ENCODE peak calls at places on chromosomes 1 and 21, in five cellular contexts. One of them, this sample, is unnamed.

GRCh38 chr1:68120136-68120791 is 69.8 kb upstream of the DIRAS3 start:
- DNase-seq in fibroblast of lung: peak; percentile 91
- DNase-seq in PC-3: peak; percentile 89
- DNase-seq in iPS DF 6.9: peak; percentile 67
- DNase-seq in right cardiac atrium: no peak
- DNase-seq in this sample: peak; percentile 61

GRCh38 chr1:103783944-103784377 is 34.3 kb downstream of the AMY1C start:
- DNase-seq in right cardiac atrium: no peak
- DNase-seq in iPS DF 6.9: no peak
- DNase-seq in fibroblast of lung: no peak
- DNase-seq in PC-3: no peak
- DNase-seq in this sample: no peak

GRCh38 chr1:149914545-149914944 is 3.1 kb downstream of the SV2A start:
- DNase-seq in fibroblast of lung: no peak
- DNase-seq in right cardiac atrium: no peak
- DNase-seq in iPS DF 6.9: no peak
- DNase-seq in PC-3: no peak
- DNase-seq in this sample: no peak

GRCh38 chr21:34517491-34518245 is 5.7 kb upstream of the KCNE1 start:
- DNase-seq in fibroblast of lung: no peak
- DNase-seq in iPS DF 6.9: no peak
- DNase-seq in right cardiac atrium: no peak
- DNase-seq in PC-3: peak; percentile 25
- DNase-seq in this sample: no peak

GRCh38 chr1:219882116-219882515 is 46.2 kb downstream of the SLC30A10 start:
- DNase-seq in iPS DF 6.9: no peak
- DNase-seq in right cardiac atrium: no peak
- DNase-seq in PC-3: no peak
- DNase-seq in fibroblast of lung: no peak
- DNase-seq in this sample: no peak

GRCh38 chr1:196449459-196449858 is 158.8 kb downstream of the KCNT2 start:
- DNase-seq in fibroblast of lung: peak; percentile 23
- DNase-seq in right cardiac atrium: no peak
- DNase-seq in PC-3: no peak
- DNase-seq in iPS DF 6.9: no peak
- DNase-seq in this sample: no peak

GRCh38 chr1:113046569-113046968 is 26.4 kb upstream of the LRIG2 start:
- DNase-seq in PC-3: no peak
- DNase-seq in iPS DF 6.9: no peak
- DNase-seq in fibroblast of lung: no peak
- DNase-seq in right cardiac atrium: no peak
- DNase-seq in this sample: no peak

GRCh38 chr1:41282679-41283317 is 40.7 kb upstream of the SCMH1 start:
- DNase-seq in right cardiac atrium: peak; percentile 37
- DNase-seq in fibroblast of lung: peak; percentile 15
- DNase-seq in iPS DF 6.9: no peak
- DNase-seq in PC-3: peak; percentile 48
- DNase-seq in this sample: no peak

GRCh38 chr1:4029376-4029775 is 129.3 kb upstream of the C1orf174 start:
- DNase-seq in fibroblast of lung: no peak
- DNase-seq in PC-3: no peak
- DNase-seq in right cardiac atrium: no peak
- DNase-seq in iPS DF 6.9: no peak
- DNase-seq in this sample: no peak

GRCh38 chr1:24149854-24150227 is 6.9 kb upstream of the IL22RA1 start:
- DNase-seq in right cardiac atrium: peak; percentile 69
- DNase-seq in fibroblast of lung: peak; percentile 47
- DNase-seq in PC-3: peak; percentile 87
- DNase-seq in iPS DF 6.9: no peak
- DNase-seq in this sample: peak; percentile 70

GRCh38 chr1:220874201-220874655 is 5.0 kb upstream of the HLX start:
- DNase-seq in PC-3: peak; percentile 72
- DNase-seq in iPS DF 6.9: no peak
- DNase-seq in fibroblast of lung: peak; percentile 70
- DNase-seq in right cardiac atrium: peak; percentile 49
- DNase-seq in this sample: no peak

GRCh38 chr1:234768569-234769283 is 158.7 kb upstream of the IRF2BP2 start:
- DNase-seq in right cardiac atrium: no peak
- DNase-seq in fibroblast of lung: no peak
- DNase-seq in PC-3: no peak
- DNase-seq in iPS DF 6.9: no peak
- DNase-seq in this sample: no peak

GRCh38 chr21:42234026-42234425 is 15.1 kb downstream of the ABCG1 start:
- DNase-seq in iPS DF 6.9: no peak
- DNase-seq in fibroblast of lung: no peak
- DNase-seq in PC-3: no peak
- DNase-seq in right cardiac atrium: no peak
- DNase-seq in this sample: no peak
- H3K27ac ChIP-seq in iPS DF 6.9: no peak overlapping the region
- H3K27ac ChIP-seq in fibroblast of lung: no peak overlapping the region
- H3K27ac ChIP-seq in PC-3: no peak overlapping the region
- H3K27ac ChIP-seq in right cardiac atrium: peak overlapping the region; percentile 89
- H3K27ac ChIP-seq in this sample: peak overlapping the region; percentile 39

DNA sequence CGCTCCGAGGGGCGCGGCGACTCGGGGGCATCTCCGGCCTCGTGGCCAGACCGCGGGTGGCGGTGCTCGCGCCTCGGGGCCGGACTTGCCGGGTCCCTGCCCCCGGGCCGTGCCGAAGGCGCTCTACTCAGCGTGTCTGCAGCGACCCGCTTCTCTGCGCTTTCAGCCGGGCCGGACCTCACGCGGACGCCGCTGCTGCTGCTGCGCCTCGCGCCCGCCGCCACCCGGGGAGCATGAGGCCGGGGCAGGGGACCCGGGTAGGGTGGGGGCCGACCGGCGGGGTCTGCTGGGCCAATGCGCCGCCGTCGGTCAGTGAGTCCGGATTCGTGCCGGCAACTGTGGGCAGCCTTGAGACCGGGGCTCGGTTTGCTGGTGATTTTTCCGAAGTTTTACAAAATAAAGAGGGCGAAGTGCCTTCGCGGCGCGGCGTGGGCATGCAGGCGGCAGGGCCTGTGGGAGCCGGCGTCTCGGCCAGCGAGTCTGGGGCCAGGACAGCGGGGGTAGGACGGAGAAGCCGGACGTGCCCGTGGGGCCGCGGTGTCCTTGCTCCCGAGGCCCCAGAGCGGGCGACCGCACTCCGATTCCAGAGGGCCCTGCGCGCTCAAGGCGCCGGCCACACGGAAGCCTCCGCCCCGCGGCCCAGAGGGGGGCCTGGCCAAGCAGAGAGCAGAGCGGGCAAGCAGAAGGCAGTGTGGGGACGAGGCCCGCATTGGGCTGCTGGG is 749 bp downstream of the FAM163A start:
- DNase-seq in fibroblast of lung: no peak
- DNase-seq in right cardiac atrium: no peak
- DNase-seq in iPS DF 6.9: no peak
- DNase-seq in PC-3: no peak
- DNase-seq in this sample: no peak
- H3K27me3 ChIP-seq in fibroblast of lung: peaks cover 40% of the 10 kb centered on the region
- H3K27me3 ChIP-seq in right cardiac atrium: no peaks in the 10 kb centered on the region
- H3K27me3 ChIP-seq in iPS DF 6.9: peaks cover 49% of the 10 kb centered on the region
- H3K27me3 ChIP-seq in PC-3: no peaks in the 10 kb centered on the region
- H3K27me3 ChIP-seq in this sample: peaks cover 97% of the 10 kb centered on the region

DNA sequence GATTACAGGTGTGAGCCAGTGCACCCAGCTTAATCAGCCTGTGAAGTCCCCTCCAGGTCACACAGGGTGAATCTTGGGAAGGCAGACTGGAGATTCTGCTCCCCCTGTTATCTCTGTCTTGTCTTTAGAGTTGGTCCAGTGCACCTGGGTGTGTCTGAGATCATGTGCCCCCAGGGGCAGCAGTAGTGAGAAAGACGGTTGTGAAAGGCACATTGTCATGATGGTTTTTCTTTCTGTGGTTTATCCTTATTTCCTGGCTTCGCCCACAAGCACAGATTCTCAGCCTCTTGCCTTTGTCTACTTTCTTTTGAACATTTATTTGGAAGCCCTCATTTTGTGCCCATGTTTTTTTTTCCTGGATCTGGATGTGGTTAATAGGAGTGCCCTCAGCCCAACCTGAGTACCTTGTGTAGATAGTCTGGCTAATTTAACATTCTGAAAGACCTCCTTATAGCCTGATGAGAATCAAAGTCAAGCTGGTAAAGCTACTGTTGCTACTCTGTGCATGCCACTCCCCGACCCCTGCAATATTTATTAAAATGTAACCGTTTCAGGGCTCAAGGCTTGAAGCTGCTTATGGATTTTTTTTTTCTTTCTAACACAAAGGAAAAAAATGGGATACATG is 23.7 kb downstream of the UCK2 start:
- DNase-seq in right cardiac atrium: no peak
- DNase-seq in fibroblast of lung: peak; percentile 26
- DNase-seq in PC-3: peak; percentile 81
- DNase-seq in iPS DF 6.9: no peak
- DNase-seq in this sample: peak; percentile 74
- H3K4me1 ChIP-seq in right cardiac atrium: peaks cover 7% of the 10 kb centered on the region
- H3K4me1 ChIP-seq in fibroblast of lung: peaks cover 13% of the 10 kb centered on the region
- H3K4me1 ChIP-seq in PC-3: peaks cover 14% of the 10 kb centered on the region
- H3K4me1 ChIP-seq in iPS DF 6.9: peaks cover 7% of the 10 kb centered on the region
- H3K4me1 ChIP-seq in this sample: peaks cover 32% of the 10 kb centered on the region

GRCh38 chr1:77655431-77655974 is 27.0 kb downstream of the ZZZ3 start:
- DNase-seq in fibroblast of lung: no peak
- DNase-seq in iPS DF 6.9: no peak
- DNase-seq in PC-3: no peak
- DNase-seq in right cardiac atrium: no peak
- DNase-seq in this sample: no peak

GRCh38 chr1:77652970-77653516 is 29.4 kb downstream of the ZZZ3 start:
- DNase-seq in right cardiac atrium: no peak
- DNase-seq in PC-3: no peak
- DNase-seq in fibroblast of lung: no peak
- DNase-seq in iPS DF 6.9: no peak
- DNase-seq in this sample: no peak

GRCh38 chr1:77649127-77649526 is 33.3 kb downstream of the ZZZ3 start:
- DNase-seq in right cardiac atrium: no peak
- DNase-seq in PC-3: no peak
- DNase-seq in fibroblast of lung: no peak
- DNase-seq in iPS DF 6.9: no peak
- DNase-seq in this sample: no peak

DNA sequence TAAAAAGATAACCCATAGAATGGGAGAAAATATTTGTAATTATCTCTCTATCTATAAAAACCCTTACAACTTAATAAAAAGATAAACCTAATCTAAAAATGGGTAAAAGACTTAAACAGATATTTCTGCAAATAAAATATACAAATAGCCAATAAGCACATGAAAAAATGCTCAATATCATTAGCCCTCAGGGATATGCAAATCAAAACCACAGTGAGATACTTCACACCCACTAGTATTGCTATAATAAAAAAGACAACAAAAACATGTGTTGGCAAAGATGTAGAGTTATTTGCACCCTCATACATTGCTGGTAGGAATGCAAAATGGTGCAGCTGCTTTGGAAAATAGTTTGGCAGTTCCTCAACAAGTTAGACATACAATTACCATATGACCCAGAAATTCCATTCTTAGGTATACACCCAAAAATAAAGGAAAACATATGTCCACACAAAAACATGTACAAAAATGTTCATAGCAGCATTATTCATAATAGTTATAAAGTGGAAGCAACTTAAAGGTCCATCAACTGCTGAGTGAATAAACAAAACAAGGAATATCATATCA is 30.2 kb downstream of the ZZZ3 start:
- DNase-seq in PC-3: no peak
- DNase-seq in right cardiac atrium: no peak
- DNase-seq in iPS DF 6.9: no peak
- DNase-seq in fibroblast of lung: peak; percentile 29
- DNase-seq in this sample: peak; percentile 45
- H3K27ac ChIP-seq in PC-3: no peak overlapping the region
- H3K27ac ChIP-seq in right cardiac atrium: no peak overlapping the region
- H3K27ac ChIP-seq in iPS DF 6.9: no peak overlapping the region
- H3K27ac ChIP-seq in fibroblast of lung: no peak overlapping the region
- H3K27ac ChIP-seq in this sample: no peak overlapping the region

DNA sequence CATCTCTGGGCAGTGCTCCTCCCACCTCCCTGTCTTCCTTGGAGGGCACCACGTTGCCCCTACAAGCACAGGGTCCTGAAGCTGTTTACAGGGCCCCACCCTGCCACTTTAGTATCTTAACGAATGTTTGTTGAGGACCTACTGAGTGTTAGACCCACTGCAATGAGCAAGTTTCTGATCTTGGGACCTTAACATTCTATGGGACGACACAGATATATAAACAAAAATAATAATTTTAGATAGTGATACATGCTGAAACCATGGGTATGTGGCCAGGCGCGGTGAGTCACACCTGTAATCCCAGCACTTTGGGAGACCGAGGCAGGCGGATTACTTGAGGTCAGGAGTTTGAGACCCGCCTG is 10.1 kb downstream of the ENTREP3 start:
- DNase-seq in PC-3: no peak
- DNase-seq in right cardiac atrium: no peak
- DNase-seq in fibroblast of lung: no peak
- DNase-seq in iPS DF 6.9: no peak
- DNase-seq in this sample: no peak
- H3K27me3 ChIP-seq in PC-3: no peaks in the 10 kb centered on the region
- H3K27me3 ChIP-seq in right cardiac atrium: no peaks in the 10 kb centered on the region
- H3K27me3 ChIP-seq in fibroblast of lung: no peaks in the 10 kb centered on the region
- H3K27me3 ChIP-seq in iPS DF 6.9: no peaks in the 10 kb centered on the region
- H3K27me3 ChIP-seq in this sample: no peaks in the 10 kb centered on the region

GRCh38 chr1:17550684-17551584 is 11.4 kb downstream of the ARHGEF10L start:
- DNase-seq in PC-3: peak; percentile 78
- DNase-seq in right cardiac atrium: no peak
- DNase-seq in fibroblast of lung: no peak
- DNase-seq in iPS DF 6.9: no peak
- DNase-seq in this sample: no peak

GRCh38 chr1:17545354-17545753 is 5.9 kb downstream of the ARHGEF10L start:
- DNase-seq in fibroblast of lung: peak; percentile 72
- DNase-seq in right cardiac atrium: no peak
- DNase-seq in PC-3: peak; percentile 65
- DNase-seq in iPS DF 6.9: no peak
- DNase-seq in this sample: peak; percentile 54

GRCh38 chr1:17547271-17547670 is 7.8 kb downstream of the ARHGEF10L start:
- DNase-seq in PC-3: no peak
- DNase-seq in iPS DF 6.9: no peak
- DNase-seq in right cardiac atrium: no peak
- DNase-seq in fibroblast of lung: no peak
- DNase-seq in this sample: no peak

GRCh38 chr1:17551755-17552234 is 12.3 kb downstream of the ARHGEF10L start:
- DNase-seq in PC-3: peak; percentile 54
- DNase-seq in iPS DF 6.9: no peak
- DNase-seq in right cardiac atrium: no peak
- DNase-seq in fibroblast of lung: peak; percentile 63
- DNase-seq in this sample: no peak

GRCh38 chr1:17549384-17549783 is 9.9 kb downstream of the ARHGEF10L start:
- DNase-seq in iPS DF 6.9: no peak
- DNase-seq in right cardiac atrium: no peak
- DNase-seq in fibroblast of lung: no peak
- DNase-seq in PC-3: no peak
- DNase-seq in this sample: no peak
- H3K4me1 ChIP-seq in iPS DF 6.9: peaks cover 15% of the 10 kb centered on the region
- H3K4me1 ChIP-seq in right cardiac atrium: peaks cover 12% of the 10 kb centered on the region
- H3K4me1 ChIP-seq in fibroblast of lung: peaks cover 37% of the 10 kb centered on the region
- H3K4me1 ChIP-seq in PC-3: peaks cover 52% of the 10 kb centered on the region
- H3K4me1 ChIP-seq in this sample: no peaks in the 10 kb centered on the region

GRCh38 chr1:58983159-58983558 is 199.3 kb upstream of the JUN start:
- DNase-seq in PC-3: no peak
- DNase-seq in right cardiac atrium: no peak
- DNase-seq in iPS DF 6.9: no peak
- DNase-seq in fibroblast of lung: no peak
- DNase-seq in this sample: no peak
- H3K27ac ChIP-seq in PC-3: no peak overlapping the region
- H3K27ac ChIP-seq in right cardiac atrium: no peak overlapping the region
- H3K27ac ChIP-seq in iPS DF 6.9: no peak overlapping the region
- H3K27ac ChIP-seq in fibroblast of lung: no peak overlapping the region
- H3K27ac ChIP-seq in this sample: no peak overlapping the region

GRCh38 chr1:229142496-229142895 is 128.4 kb upstream of the RAB4A start:
- DNase-seq in iPS DF 6.9: no peak
- DNase-seq in right cardiac atrium: no peak
- DNase-seq in fibroblast of lung: no peak
- DNase-seq in PC-3: no peak
- DNase-seq in this sample: no peak
- H3K27me3 ChIP-seq in iPS DF 6.9: no peaks in the 10 kb centered on the region
- H3K27me3 ChIP-seq in right cardiac atrium: no peaks in the 10 kb centered on the region
- H3K27me3 ChIP-seq in fibroblast of lung: peaks cover 2% of the 10 kb centered on the region
- H3K27me3 ChIP-seq in PC-3: peaks cover 89% of the 10 kb centered on the region
- H3K27me3 ChIP-seq in this sample: peaks cover 63% of the 10 kb centered on the region